ENCODE peak calls at places on chromosomes 16 and 17, in four cellular contexts. K, S, L and B are unnamed samples.

GRCh38 chr16:23362460-23363317 is 60.6 kb downstream of the SCNN1B start:
- DNase-seq in K (no peak), S (no peak), L (no peak), B (no peak)

GRCh38 chr17:17416007-17416399 is 60.8 kb upstream of the MED9 start:
- DNase-seq in K (peak), S (peak), L (no peak), B (no peak)

GRCh38 chr17:49817993-49818392 is 29.5 kb downstream of the KAT7 start:
- DNase-seq in K (no peak), S (no peak), L (no peak), B (no peak)

GRCh38 chr16:66026211-66026610 is 340.3 kb upstream of the CDH5 start:
- DNase-seq in K (no peak), S (no peak), L (no peak), B (no peak)

GRCh38 chr16:3461120-3461519 is 17.6 kb downstream of the NAA60 start:
- DNase-seq in K (no peak), S (no peak), L (no peak), B (no peak)

GRCh38 chr16:4306439-4307214 is 9.2 kb upstream of the GLIS2 start:
- DNase-seq in K (no peak), S (no peak), L (no peak), B (no peak)

GRCh38 chr17:38322156-38322779 is 21.5 kb downstream of the GPR179 start:
- DNase-seq in K (peak), S (peak), L (no peak), B (no peak)

GRCh38 chr17:14756469-14756868 is 455.6 kb downstream of the HS3ST3B1 start:
- DNase-seq in K (no peak), S (no peak), L (no peak), B (no peak)

GRCh38 chr16:69143116-69143515 is 10.7 kb downstream of the UTP4 start:
- DNase-seq in K (no peak), S (no peak), L (no peak), B (no peak)

GRCh38 chr16:78200023-78200389 is 100.6 kb downstream of the WWOX start:
- DNase-seq in K (no peak), S (no peak), L (no peak), B (no peak)

GRCh38 chr16:64196444-64196843 is 925.4 kb downstream of the CDH11 start:
- DNase-seq in K (no peak), S (peak), L (no peak), B (peak)

GRCh38 chr16:87425941-87426340 is 33.8 kb downstream of the MAP1LC3B start:
- DNase-seq in K (no peak), S (no peak), L (no peak), B (no peak)

GRCh38 chr17:41278176-41278955 is 2.9 kb downstream of the KRTAP9-7 start:
- DNase-seq in K (no peak), S (no peak), L (no peak), B (no peak)

GRCh38 chr16:74936902-74937560 is 47.9 kb downstream of the WDR59 start:
- DNase-seq in K (no peak), S (no peak), L (peak), B (peak)

GRCh38 chr17:4796550-4796915 is 569 bp downstream of the PSMB6 start:
- DNase-seq in K (no peak), S (no peak), L (no peak), B (no peak)

GRCh38 chr17:58615768-58616659 is 75.8 kb downstream of the TEX14 start:
- DNase-seq in K (no peak), S (no peak), L (no peak), B (no peak)

GRCh38 chr17:2906907-2907306 is 110.7 kb downstream of the RAP1GAP2 start:
- DNase-seq in K (no peak), S (no peak), L (no peak), B (no peak)

GRCh38 chr16:30028438-30029093 is 2.5 kb downstream of the TLCD3B start:
- DNase-seq in K (no peak), S (no peak), L (no peak), B (no peak)

GRCh38 chr17:78563189-78564145 is 13.7 kb downstream of the DNAH17 start:
- DNase-seq in K (no peak), S (no peak), L (no peak), B (no peak)

GRCh38 chr17:78723001-78723796 is 58.9 kb downstream of the CYTH1 start:
- DNase-seq in K (peak), S (no peak), L (no peak), B (no peak)

GRCh38 chr17:73003487-73003886 is 89.0 kb downstream of the SLC39A11 start:
- DNase-seq in K (no peak), S (no peak), L (no peak), B (no peak)

GRCh38 chr16:53099318-53100130 is 44.7 kb downstream of the CHD9 start:
- DNase-seq in K (peak), S (peak), L (peak), B (no peak)

GRCh38 chr16:69311533-69312388 is 611 bp downstream of the VPS4A start:
- DNase-seq in K (no peak), S (no peak), L (no peak), B (no peak)

GRCh38 chr17:42131971-42132370 is 9.4 kb downstream of the HSPB9 start:
- DNase-seq in K (no peak), S (no peak), L (no peak), B (no peak)

GRCh38 chr16:79055251-79055972 is 545.1 kb downstream of the MAF start:
- DNase-seq in K (no peak), S (no peak), L (no peak), B (no peak)

GRCh38 chr16:79972053-79972704 is 371.6 kb upstream of the MAF start:
- DNase-seq in K (no peak), S (no peak), L (no peak), B (no peak)

GRCh38 chr17:16915752-16916556 is 56.0 kb downstream of the TNFRSF13B start:
- DNase-seq in K (peak), S (no peak), L (peak), B (no peak)

GRCh38 chr17:39118674-39119419 is 32.6 kb downstream of the PLXDC1 start:
- DNase-seq in K (no peak), S (no peak), L (no peak), B (no peak)

GRCh38 chr17:19426631-19427030 is 15.6 kb downstream of the RNF112 start:
- DNase-seq in K (no peak), S (no peak), L (no peak), B (no peak)

GRCh38 chr16:57593021-57593420 is 35.4 kb upstream of the ADGRG1 start:
- DNase-seq in K (no peak), S (no peak), L (no peak), B (no peak)

GRCh38 chr16:3754304-3754703 is 37.0 kb upstream of the TRAP1 start:
- DNase-seq in K (no peak), S (no peak), L (no peak), B (no peak)